ENCODE peak calls at places on chromosomes 5 and 9, in four cellular contexts. One of them, this sample, is unnamed.

GRCh38 chr5:173123416-173123815 is 20.9 kb upstream of the BNIP1 start:
- DNase-seq in CD8-positive, alpha-beta T cell: no peak
- DNase-seq in GM12865: no peak
- DNase-seq in progenitor cell of endocrine pancreas: no peak
- DNase-seq in this sample: no peak

GRCh38 chr9:6413365-6414263 is 615 bp downstream of the UHRF2 start:
- DNase-seq in CD8-positive, alpha-beta T cell: peak
- DNase-seq in GM12865: peak
- DNase-seq in progenitor cell of endocrine pancreas: peak
- DNase-seq in this sample: no peak

GRCh38 chr5:15737882-15738677 is 238.1 kb downstream of the FBXL7 start:
- DNase-seq in CD8-positive, alpha-beta T cell: no peak
- DNase-seq in GM12865: no peak
- DNase-seq in progenitor cell of endocrine pancreas: no peak
- DNase-seq in this sample: no peak

GRCh38 chr5:83145882-83146331 is 68.6 kb downstream of the XRCC4 start:
- DNase-seq in CD8-positive, alpha-beta T cell: no peak
- DNase-seq in GM12865: no peak
- DNase-seq in progenitor cell of endocrine pancreas: no peak
- DNase-seq in this sample: no peak

GRCh38 chr9:108953983-108954574 is 19.9 kb downstream of the ABITRAM start:
- DNase-seq in CD8-positive, alpha-beta T cell: no peak
- DNase-seq in GM12865: peak
- DNase-seq in progenitor cell of endocrine pancreas: no peak
- DNase-seq in this sample: no peak

GRCh38 chr5:52799358-52799982 is 11.8 kb downstream of the ITGA1 start:
- DNase-seq in CD8-positive, alpha-beta T cell: no peak
- DNase-seq in GM12865: peak
- DNase-seq in progenitor cell of endocrine pancreas: peak
- DNase-seq in this sample: no peak

GRCh38 chr5:170632985-170633234 is 129.1 kb downstream of the KCNIP1 start:
- DNase-seq in CD8-positive, alpha-beta T cell: peak
- DNase-seq in GM12865: peak
- DNase-seq in progenitor cell of endocrine pancreas: peak
- DNase-seq in this sample: peak

GRCh38 chr5:138824516-138824915 is 50.6 kb downstream of the LRRTM2 start:
- DNase-seq in CD8-positive, alpha-beta T cell: no peak
- DNase-seq in GM12865: no peak
- DNase-seq in progenitor cell of endocrine pancreas: no peak
- DNase-seq in this sample: no peak

GRCh38 chr9:96217358-96217755 is 84.6 kb downstream of the HSD17B3 start:
- DNase-seq in CD8-positive, alpha-beta T cell: no peak
- DNase-seq in GM12865: no peak
- DNase-seq in progenitor cell of endocrine pancreas: no peak
- DNase-seq in this sample: no peak

GRCh38 chr5:109192543-109193281 is 217.1 kb downstream of the PJA2 start:
- DNase-seq in CD8-positive, alpha-beta T cell: no peak
- DNase-seq in GM12865: no peak
- DNase-seq in progenitor cell of endocrine pancreas: no peak
- DNase-seq in this sample: no peak

GRCh38 chr5:126471875-126472537 is 48.8 kb downstream of the GRAMD2B start:
- DNase-seq in CD8-positive, alpha-beta T cell: no peak
- DNase-seq in GM12865: no peak
- DNase-seq in progenitor cell of endocrine pancreas: no peak
- DNase-seq in this sample: no peak

GRCh38 chr9:109817146-109817845 is 37.3 kb downstream of the PALM2AKAP2 start:
- DNase-seq in CD8-positive, alpha-beta T cell: no peak
- DNase-seq in GM12865: no peak
- DNase-seq in progenitor cell of endocrine pancreas: no peak
- DNase-seq in this sample: no peak

GRCh38 chr5:93649234-93649900 is 66.3 kb downstream of the NR2F1 start:
- DNase-seq in CD8-positive, alpha-beta T cell: no peak
- DNase-seq in GM12865: no peak
- DNase-seq in progenitor cell of endocrine pancreas: no peak
- DNase-seq in this sample: no peak

GRCh38 chr5:137666109-137666850 is 69.6 kb downstream of the KLHL3 start:
- DNase-seq in CD8-positive, alpha-beta T cell: peak
- DNase-seq in GM12865: peak
- DNase-seq in progenitor cell of endocrine pancreas: no peak
- DNase-seq in this sample: no peak

GRCh38 chr5:54994628-54995027 is 9.2 kb upstream of the ESM1 start:
- DNase-seq in CD8-positive, alpha-beta T cell: no peak
- DNase-seq in GM12865: no peak
- DNase-seq in progenitor cell of endocrine pancreas: no peak
- DNase-seq in this sample: no peak

GRCh38 chr5:68544091-68544655 is 328.6 kb downstream of the PIK3R1 start:
- DNase-seq in CD8-positive, alpha-beta T cell: no peak
- DNase-seq in GM12865: no peak
- DNase-seq in progenitor cell of endocrine pancreas: no peak
- DNase-seq in this sample: no peak

GRCh38 chr5:150507283-150508020 is 479 bp upstream of the NDST1 start:
- DNase-seq in CD8-positive, alpha-beta T cell: no peak
- DNase-seq in GM12865: no peak
- DNase-seq in progenitor cell of endocrine pancreas: no peak
- DNase-seq in this sample: no peak

GRCh38 chr5:4058899-4059298 is 463.3 kb downstream of the IRX1 start:
- DNase-seq in CD8-positive, alpha-beta T cell: no peak
- DNase-seq in GM12865: no peak
- DNase-seq in progenitor cell of endocrine pancreas: no peak
- DNase-seq in this sample: no peak

GRCh38 chr5:57753446-57753845 is 270.8 kb upstream of the ACTBL2 start:
- DNase-seq in CD8-positive, alpha-beta T cell: no peak
- DNase-seq in GM12865: no peak
- DNase-seq in progenitor cell of endocrine pancreas: no peak
- DNase-seq in this sample: no peak

GRCh38 chr9:99807276-99807852 is 14.3 kb upstream of the NR4A3 start:
- DNase-seq in CD8-positive, alpha-beta T cell: peak
- DNase-seq in GM12865: peak
- DNase-seq in progenitor cell of endocrine pancreas: no peak
- DNase-seq in this sample: no peak

GRCh38 chr5:174918655-174919054 is 194.3 kb downstream of the MSX2 start:
- DNase-seq in CD8-positive, alpha-beta T cell: no peak
- DNase-seq in GM12865: no peak
- DNase-seq in progenitor cell of endocrine pancreas: no peak
- DNase-seq in this sample: no peak

DNA sequence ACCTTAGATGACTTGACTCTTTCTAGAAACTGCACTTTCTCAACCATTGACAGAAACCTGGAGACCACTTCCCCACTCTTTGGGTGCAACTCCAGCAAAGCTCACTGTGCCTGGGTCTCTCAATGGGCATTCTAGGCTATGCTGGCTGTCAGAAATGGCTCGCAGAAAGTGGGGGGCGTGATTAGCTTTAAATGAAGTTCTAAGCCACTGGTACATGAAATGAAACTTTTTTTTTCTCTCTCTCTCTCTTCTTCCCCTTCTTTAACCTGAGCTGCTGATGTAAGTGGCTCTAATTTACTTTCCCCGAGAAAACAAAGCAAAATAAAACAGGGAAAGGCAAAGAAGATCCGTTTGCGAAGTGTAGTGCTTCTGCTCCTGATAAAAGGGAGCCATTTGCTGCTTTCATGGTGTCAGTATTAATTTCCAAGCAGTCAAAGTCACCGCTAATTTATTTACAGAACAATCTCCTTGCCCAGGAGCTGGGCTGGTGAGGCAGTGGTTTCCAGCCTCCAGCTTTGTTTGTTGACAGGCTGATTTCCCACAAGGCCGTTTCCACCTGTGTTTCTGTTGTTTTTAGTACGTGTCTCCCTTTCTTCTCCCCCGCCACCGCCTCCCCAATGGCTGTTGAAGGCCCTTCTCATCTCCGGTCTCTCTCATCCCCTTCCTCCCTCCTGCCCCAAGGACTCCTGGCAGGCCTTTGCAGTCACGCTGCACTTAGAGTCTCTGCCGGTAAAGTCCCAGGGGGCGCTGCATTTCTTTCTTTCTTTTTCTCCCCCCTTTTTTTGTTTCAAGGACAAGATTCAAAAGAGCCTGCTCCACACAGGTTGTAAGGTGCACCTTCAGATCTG is 422.9 kb downstream of the EBF1 start:
- DNase-seq in CD8-positive, alpha-beta T cell: no peak
- DNase-seq in GM12865: peak
- DNase-seq in progenitor cell of endocrine pancreas: no peak
- DNase-seq in this sample: no peak
- TF ChIP-seq CTCF in CD8-positive, alpha-beta T cell: no peak
- TF ChIP-seq CTCF in GM12865: peak
- TF ChIP-seq CTCF in progenitor cell of endocrine pancreas: peak
- TF ChIP-seq CTCF in this sample: no peak

DNA sequence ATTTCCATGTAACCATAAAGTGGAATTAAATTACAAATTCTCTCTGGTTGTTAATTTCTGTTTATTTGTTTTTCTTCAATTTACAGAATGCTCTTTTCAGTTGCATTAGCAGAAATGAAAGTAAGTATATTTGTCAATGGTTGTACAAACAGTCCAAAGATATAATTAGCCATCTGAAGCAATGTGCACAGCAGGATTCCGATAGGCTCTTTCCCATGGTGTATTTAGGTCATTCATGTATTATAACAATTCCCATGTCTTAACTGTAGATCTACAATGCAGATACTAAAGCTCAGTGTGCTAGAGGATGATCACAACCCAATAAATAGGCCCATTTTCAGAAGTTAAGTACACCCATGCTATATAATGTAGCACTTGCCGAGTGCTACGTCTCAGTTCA is 43.8 kb downstream of the RECK start:
- DNase-seq in CD8-positive, alpha-beta T cell: no peak
- DNase-seq in GM12865: no peak
- DNase-seq in progenitor cell of endocrine pancreas: no peak
- DNase-seq in this sample: no peak
- TF ChIP-seq CTCF in CD8-positive, alpha-beta T cell: no peak
- TF ChIP-seq CTCF in GM12865: no peak
- TF ChIP-seq CTCF in progenitor cell of endocrine pancreas: no peak
- TF ChIP-seq CTCF in this sample: no peak

DNA sequence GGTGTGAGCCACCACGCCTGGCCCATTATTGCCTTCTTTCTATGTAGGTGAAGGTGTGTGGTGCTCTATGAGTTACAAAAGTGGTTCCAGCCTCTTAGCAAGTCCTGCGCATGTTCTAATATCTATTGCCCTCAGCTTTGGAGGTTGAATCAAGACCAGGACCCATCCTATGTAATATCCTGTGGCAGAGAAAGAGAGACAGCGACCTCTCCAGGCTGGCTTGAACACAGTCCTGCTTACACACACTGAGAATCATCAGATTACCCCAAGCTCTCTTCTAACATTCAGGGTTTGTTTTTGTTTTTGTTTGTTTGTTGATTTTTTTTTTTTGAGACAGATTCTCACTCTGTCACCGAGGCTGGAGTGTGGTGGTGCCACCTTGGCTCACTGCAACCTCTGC is 94.7 kb upstream of the OSMR start:
- DNase-seq in CD8-positive, alpha-beta T cell: no peak
- DNase-seq in GM12865: no peak
- DNase-seq in progenitor cell of endocrine pancreas: no peak
- DNase-seq in this sample: no peak
- TF ChIP-seq CTCF in CD8-positive, alpha-beta T cell: no peak
- TF ChIP-seq CTCF in GM12865: no peak
- TF ChIP-seq CTCF in progenitor cell of endocrine pancreas: no peak
- TF ChIP-seq CTCF in this sample: peak

DNA sequence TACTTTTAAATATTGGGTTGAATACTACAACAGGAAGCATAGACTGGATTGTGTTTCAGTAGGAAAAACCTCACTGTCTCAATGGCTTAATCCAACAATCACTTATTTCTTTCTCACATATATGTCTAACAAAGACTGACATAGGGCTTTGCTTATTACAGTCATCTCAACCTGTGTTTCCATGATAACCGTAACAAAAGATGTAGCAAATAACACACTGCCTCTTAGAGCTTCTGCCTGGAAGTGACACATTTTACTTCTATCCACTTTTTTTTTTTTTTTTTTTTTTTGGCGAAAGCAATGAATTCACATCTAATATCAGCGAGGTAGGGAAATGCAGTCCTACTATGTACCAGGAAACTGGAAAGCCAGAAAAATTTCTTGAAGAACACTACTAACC is 204.9 kb upstream of the CDKN2B start:
- DNase-seq in CD8-positive, alpha-beta T cell: no peak
- DNase-seq in GM12865: no peak
- DNase-seq in progenitor cell of endocrine pancreas: no peak
- DNase-seq in this sample: no peak
- TF ChIP-seq CTCF in CD8-positive, alpha-beta T cell: no peak
- TF ChIP-seq CTCF in GM12865: no peak
- TF ChIP-seq CTCF in progenitor cell of endocrine pancreas: no peak
- TF ChIP-seq CTCF in this sample: no peak

DNA sequence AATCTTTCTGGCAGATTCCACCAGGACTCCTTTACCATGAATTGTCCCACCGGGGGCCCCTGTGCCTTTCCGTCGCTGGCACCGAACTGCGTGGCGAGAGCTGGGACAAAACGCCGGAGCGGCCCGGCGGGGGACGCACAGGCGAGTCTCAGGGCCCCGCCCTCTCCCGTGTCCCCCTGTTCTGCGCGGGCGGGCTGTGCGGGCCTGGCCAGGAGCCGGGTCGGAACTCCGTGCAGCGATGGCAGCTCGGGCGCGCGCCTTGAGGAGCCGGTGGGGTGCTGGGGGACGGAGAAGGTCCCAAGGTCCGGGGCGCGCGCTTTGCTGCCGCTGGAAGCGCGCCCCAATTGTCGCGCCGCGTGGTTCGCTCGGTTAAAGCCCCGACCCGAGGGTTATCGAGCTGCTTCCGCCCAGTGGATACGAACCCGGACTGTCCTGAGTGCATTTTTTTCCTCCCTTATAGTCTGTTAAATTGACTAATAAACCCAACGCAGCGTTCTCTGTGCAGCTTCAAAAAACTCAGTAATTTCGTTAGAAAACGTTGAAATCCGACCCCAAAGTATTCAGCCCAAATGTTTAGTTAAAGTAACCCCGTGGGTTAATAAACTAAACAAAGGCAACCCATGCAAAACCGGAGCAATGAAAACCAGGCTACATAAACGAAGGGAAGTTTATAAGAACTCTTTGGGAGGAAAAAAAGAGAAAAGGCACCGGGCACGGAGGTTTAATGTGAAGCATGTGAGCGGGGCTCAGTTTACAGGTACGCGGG is 125.4 kb downstream of the TMEM174 start:
- DNase-seq in CD8-positive, alpha-beta T cell: no peak
- DNase-seq in GM12865: no peak
- DNase-seq in progenitor cell of endocrine pancreas: no peak
- DNase-seq in this sample: no peak
- TF ChIP-seq CTCF in CD8-positive, alpha-beta T cell: no peak
- TF ChIP-seq CTCF in GM12865: no peak
- TF ChIP-seq CTCF in progenitor cell of endocrine pancreas: no peak
- TF ChIP-seq CTCF in this sample: no peak

DNA sequence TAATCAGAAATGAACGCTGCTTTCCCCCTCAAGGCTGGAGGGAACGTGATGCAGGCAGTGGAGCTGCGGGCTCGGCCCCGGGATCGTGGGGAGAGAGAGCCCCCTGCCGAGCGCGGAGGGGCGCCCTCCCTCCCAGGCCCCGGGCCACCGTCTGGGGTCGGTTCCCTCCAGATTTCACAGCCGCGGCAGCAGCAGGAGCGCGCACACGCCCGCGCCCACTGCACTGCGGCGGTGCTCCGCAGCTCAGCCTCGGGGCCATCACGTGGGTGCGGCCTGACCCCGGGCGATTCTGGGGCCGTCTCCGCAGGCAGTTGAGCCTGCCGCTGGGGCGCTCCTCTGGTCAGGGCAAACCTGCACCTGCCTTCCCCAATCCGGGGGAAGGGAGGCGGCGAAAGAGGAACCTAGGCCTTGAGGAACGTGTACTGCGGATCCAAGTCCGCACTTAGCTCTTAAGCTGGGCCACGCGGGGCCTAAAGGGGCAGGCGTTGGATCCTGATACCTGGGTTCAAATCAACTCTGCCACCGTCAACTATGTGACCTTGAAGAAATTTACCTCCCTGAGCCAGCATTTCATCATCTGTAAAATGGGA is 9.4 kb upstream of the DELE1 start:
- DNase-seq in CD8-positive, alpha-beta T cell: peak
- DNase-seq in GM12865: no peak
- DNase-seq in progenitor cell of endocrine pancreas: peak
- DNase-seq in this sample: no peak
- TF ChIP-seq CTCF in CD8-positive, alpha-beta T cell: no peak
- TF ChIP-seq CTCF in GM12865: no peak
- TF ChIP-seq CTCF in progenitor cell of endocrine pancreas: peak
- TF ChIP-seq CTCF in this sample: no peak

This sample was measured in D721Med.